ENCODE peak calls at places on chromosomes 16 and 17, in seven cellular contexts. Y is heart right ventricle, J is lower leg skin, C is psoas muscle, K is sigmoid colon, A is brain microvascular endothelial cell, N is BE2C. U is an unnamed sample.

GRCh38 chr17:79840204-79840988 is 1.2 kb upstream of the CBX4 start:
- DNase-seq in Y (peak; percentile 52), J (peak; percentile 96), C (peak; percentile 83), K (peak; percentile 92), A (no peak), N (no peak), U (peak; percentile 48)

GRCh38 chr17:65131946-65132345 is 5.2 kb upstream of the RGS9 start:
- DNase-seq in Y (no peak), J (no peak), C (no peak), K (no peak), A (peak; percentile 47), N (no peak), U (peak; percentile 64)

GRCh38 chr16:66476328-66477027 is 49.4 kb downstream of the BEAN1 start:
- DNase-seq in Y (no peak), J (peak; percentile 72), C (no peak), K (peak; percentile 53), A (no peak), N (no peak), U (no peak)

GRCh38 chr17:61248399-61248798 is 151.2 kb upstream of the TBX2 start:
- DNase-seq in Y (no peak), J (no peak), C (no peak), K (no peak), A (no peak), N (no peak), U (no peak)

GRCh38 chr17:66960623-66961022 is 3.9 kb upstream of the CACNG4 start:
- DNase-seq in Y (no peak), J (no peak), C (no peak), K (no peak), A (no peak), N (peak; percentile 59), U (no peak)

GRCh38 chr16:89237733-89238132 is 20.2 kb downstream of the ZNF778 start:
- DNase-seq in Y (no peak), J (no peak), C (no peak), K (no peak), A (no peak), N (no peak), U (no peak)

GRCh38 chr17:1126801-1127550 is 52.8 kb downstream of the ABR start:
- DNase-seq in Y (no peak), J (no peak), C (no peak), K (no peak), A (no peak), N (no peak), U (no peak)

GRCh38 chr16:53542283-53542682 is 39.3 kb upstream of the AKTIP start:
- DNase-seq in Y (no peak), J (no peak), C (no peak), K (no peak), A (no peak), N (no peak), U (no peak)

GRCh38 chr17:69130627-69131293 is 10.9 kb downstream of the ABCA6 start:
- DNase-seq in Y (no peak), J (no peak), C (no peak), K (no peak), A (no peak), N (no peak), U (no peak)

GRCh38 chr17:4920351-4921048 is 11.6 kb upstream of the GP1BA start:
- DNase-seq in Y (no peak), J (no peak), C (no peak), K (no peak), A (no peak), N (no peak), U (peak; percentile 84)

GRCh38 chr17:7587420-7587786 is 2.5 kb downstream of the SOX15 start:
- DNase-seq in Y (no peak), J (no peak), C (no peak), K (no peak), A (peak; percentile 95), N (no peak), U (peak; percentile 85)

GRCh38 chr17:48551206-48551597 is 6.3 kb upstream of the HOXB2 start:
- DNase-seq in Y (no peak), J (no peak), C (no peak), K (no peak), A (no peak), N (no peak), U (no peak)
- H3K4me3 ChIP-seq in Y (no peak overlapping the region), J (no peak overlapping the region), C (no peak overlapping the region), K (peak overlapping the region; percentile 49), A (no peak overlapping the region), N (no peak overlapping the region), U (no peak overlapping the region)

GRCh38 chr16:75322706-75323105 is 71.3 kb upstream of the BCAR1 start:
- DNase-seq in Y (no peak), J (no peak), C (no peak), K (no peak), A (peak; percentile 69), N (no peak), U (peak; percentile 76)

GRCh38 chr16:75320435-75320834 is 69.0 kb upstream of the BCAR1 start:
- DNase-seq in Y (peak; percentile 21), J (no peak), C (no peak), K (no peak), A (no peak), N (no peak), U (no peak)

GRCh38 chr16:75317101-75317522 is 65.7 kb upstream of the BCAR1 start:
- DNase-seq in Y (peak; percentile 66), J (no peak), C (no peak), K (no peak), A (peak; percentile 32), N (no peak), U (no peak)

GRCh38 chr16:75318737-75319136 is 67.3 kb upstream of the BCAR1 start:
- DNase-seq in Y (no peak), J (no peak), C (no peak), K (no peak), A (no peak), N (no peak), U (no peak)

DNA sequence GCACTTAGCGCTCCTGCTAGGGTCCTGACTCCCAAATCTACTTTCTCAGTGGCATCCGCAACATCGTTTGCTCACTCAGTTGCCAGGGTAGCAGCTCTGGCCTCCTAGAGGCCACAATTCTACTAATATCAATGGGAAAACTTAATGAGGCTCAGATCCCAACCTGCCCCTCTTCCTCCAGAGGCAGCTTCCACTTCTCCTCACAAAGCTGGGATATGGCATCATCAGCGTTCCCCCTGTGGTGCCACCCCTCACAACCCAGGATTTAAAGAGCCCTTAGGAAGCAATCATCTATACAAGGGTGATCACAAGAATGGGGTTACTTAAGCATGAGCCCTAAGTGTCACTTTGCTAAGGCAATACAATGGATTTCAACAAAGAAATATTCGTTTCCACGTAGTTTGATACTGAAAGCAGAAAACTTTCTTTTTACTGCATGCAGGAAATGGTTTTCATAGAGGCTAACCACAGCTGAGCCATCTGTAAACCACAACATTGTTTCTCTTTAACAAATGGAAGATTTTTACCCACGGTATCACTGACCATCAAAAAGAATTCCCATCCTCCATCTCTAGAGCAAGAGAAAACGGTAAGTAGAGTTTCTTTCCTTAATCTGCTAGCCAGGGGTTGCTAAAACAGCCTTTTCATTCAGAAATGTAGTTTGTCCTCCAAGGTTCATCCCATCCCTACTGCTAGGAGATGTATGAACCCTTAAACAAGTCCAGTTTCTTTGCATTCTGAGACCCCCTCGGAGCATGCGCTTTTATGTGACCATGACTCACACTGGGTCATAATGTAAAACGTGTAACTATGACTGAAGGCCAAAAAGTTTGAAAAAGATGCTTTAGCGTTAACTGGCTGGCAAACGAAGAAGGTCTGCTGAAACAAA is 68.3 kb upstream of the BCAR1 start:
- DNase-seq in Y (no peak), J (no peak), C (no peak), K (no peak), A (peak; percentile 81), N (no peak), U (peak; percentile 27)
- TF ChIP-seq CTCF in Y (no peak), J (no peak), C (no peak), K (no peak), A (peak; percentile 30), N (no peak), U (no peak)

DNA sequence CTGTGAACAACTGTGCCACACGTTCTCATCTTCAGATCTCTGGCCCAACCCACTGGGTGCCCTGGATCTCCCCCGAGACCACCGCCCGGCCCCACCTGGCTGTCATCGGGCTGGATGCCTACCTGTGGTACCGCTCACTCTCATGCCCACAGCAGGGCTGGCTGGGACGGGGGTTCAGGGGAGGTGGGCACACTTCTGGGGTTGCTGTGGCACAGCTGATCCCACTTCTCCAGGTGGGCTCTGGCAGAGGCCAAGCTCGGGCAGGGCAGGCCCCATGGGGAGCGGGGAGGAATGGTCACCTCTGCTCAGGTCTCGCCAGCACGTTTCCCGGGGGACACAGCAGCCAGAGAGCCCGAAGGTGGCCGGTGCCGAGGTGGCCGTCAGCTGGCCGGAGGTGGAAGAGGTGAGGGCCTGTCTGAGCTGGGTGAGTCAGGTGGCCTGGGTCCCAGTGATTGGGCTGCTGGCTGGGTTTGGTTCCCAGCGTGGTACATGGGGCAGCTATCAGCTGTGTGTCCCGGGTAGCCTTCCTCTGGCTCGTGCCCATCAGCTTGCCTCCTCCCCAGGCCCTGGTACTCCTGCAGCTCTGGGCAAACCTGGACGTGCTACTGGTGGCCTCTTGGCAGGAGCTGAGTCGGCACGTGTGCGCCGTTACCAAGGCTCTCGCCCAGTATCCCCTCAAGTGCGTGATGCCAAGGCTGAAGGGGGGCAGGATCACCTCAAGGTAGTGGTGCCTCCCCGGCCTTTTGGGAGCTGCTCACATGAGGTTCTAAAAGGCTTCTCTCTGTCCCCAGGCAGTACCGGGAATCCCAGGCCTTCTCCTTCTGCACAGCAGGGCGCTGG is 2.3 kb upstream of the MRPS34 start:
- DNase-seq in Y (no peak), J (no peak), C (peak; percentile 65), K (no peak), A (no peak), N (no peak), U (no peak)
- H3K4me3 ChIP-seq in Y (no peak overlapping the region), J (no peak overlapping the region), C (no peak overlapping the region), K (no peak overlapping the region), A (no peak overlapping the region), N (no peak overlapping the region), U (no peak overlapping the region)

GRCh38 chr17:44610871-44611270 is 45.4 kb upstream of the MEIOC start:
- DNase-seq in Y (no peak), J (no peak), C (no peak), K (no peak), A (no peak), N (no peak), U (peak; percentile 14)

GRCh38 chr17:44607836-44608690 is 48.2 kb upstream of the MEIOC start:
- DNase-seq in Y (peak; percentile 42), J (no peak), C (no peak), K (no peak), A (peak; percentile 32), N (peak; percentile 41), U (no peak)

GRCh38 chr17:44610331-44610730 is 45.9 kb upstream of the MEIOC start:
- DNase-seq in Y (no peak), J (no peak), C (no peak), K (no peak), A (no peak), N (no peak), U (no peak)

GRCh38 chr17:44606658-44607057 is 49.4 kb downstream of the FZD2 start:
- DNase-seq in Y (no peak), J (no peak), C (no peak), K (no peak), A (no peak), N (no peak), U (no peak)

DNA sequence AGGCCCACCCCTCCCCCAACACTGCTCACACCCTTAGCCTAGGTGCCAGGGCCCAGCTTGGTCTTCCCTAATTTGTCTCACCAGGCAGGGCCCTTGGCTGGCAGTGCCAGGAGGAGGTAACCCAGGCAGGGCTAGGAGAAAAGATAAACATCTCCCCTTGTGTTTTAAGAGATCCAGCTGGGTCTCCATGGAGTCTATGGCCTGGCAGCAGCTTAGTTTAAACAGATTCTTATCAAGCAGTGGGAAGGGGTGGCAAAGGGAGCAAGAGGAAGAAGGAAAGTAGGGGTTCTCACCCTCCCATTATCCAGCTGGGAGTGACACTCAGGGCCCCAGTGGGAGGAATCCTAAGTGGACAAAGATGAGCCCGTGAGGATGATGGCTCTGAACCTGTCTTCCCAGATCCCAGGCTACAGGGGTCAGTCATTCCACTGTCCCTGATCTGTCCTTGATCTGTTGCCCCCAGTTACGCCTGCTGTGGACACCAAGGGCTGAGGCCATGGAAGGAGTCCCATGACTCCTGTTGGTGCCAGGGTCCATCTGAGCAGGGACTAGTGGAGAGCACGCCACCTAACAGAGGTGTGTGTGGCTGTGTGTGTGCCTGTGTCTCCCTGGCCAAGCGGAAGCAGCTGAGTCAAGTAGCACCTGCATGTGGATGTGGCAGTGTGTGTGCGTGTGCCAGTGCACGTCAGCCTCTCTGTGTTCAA is 47.4 kb upstream of the MEIOC start:
- DNase-seq in Y (no peak), J (no peak), C (no peak), K (no peak), A (no peak), N (no peak), U (no peak)
- TF ChIP-seq CTCF in Y (no peak), J (no peak), C (no peak), K (no peak), A (no peak), N (no peak), U (no peak)